ENCODE peak calls at places on chromosomes 12 and 14, in six cellular contexts. V is sigmoid colon, K is GM12892, J is esophagus muscularis mucosa, X is breast epithelium, A is suprapubic skin. D is an unnamed sample.

GRCh38 chr14:32329146-32329545 is at the start of gene AKAP6:
- DNase-seq in V (no peak), K (no peak), J (no peak), X (no peak), A (no peak), D (no peak)

GRCh38 chr14:85528882-85529585 is 910 bp upstream of the FLRT2 start:
- DNase-seq in V (no peak), K (no peak), J (no peak), X (no peak), A (no peak), D (no peak)

GRCh38 chr14:53915364-53916014 is 41.1 kb downstream of the BMP4 start:
- DNase-seq in V (no peak), K (no peak), J (no peak), X (no peak), A (no peak), D (no peak)

GRCh38 chr12:39736406-39736805 is 116.8 kb upstream of the ABCD2 start:
- DNase-seq in V (no peak), K (no peak), J (no peak), X (no peak), A (no peak), D (no peak)

GRCh38 chr12:62250671-62251608 is 9.3 kb upstream of the USP15 start:
- DNase-seq in V (no peak), K (no peak), J (no peak), X (no peak), A (no peak), D (no peak)

GRCh38 chr14:95918466-95918865 is 41.8 kb downstream of the TUNAR start:
- DNase-seq in V (no peak), K (no peak), J (no peak), X (no peak), A (peak; percentile 16), D (no peak)

GRCh38 chr12:120961604-120962486 is 16.5 kb upstream of the HNF1A start:
- DNase-seq in V (no peak), K (no peak), J (no peak), X (no peak), A (no peak), D (no peak)

GRCh38 chr14:54435500-54435981 is 5.6 kb downstream of the CNIH1 start:
- DNase-seq in V (no peak), K (no peak), J (no peak), X (no peak), A (no peak), D (no peak)

GRCh38 chr12:13104403-13104802 is 936 bp upstream of the GSG1 start:
- DNase-seq in V (no peak), K (no peak), J (peak; percentile 53), X (no peak), A (no peak), D (no peak)

GRCh38 chr12:56833780-56834179 is 70.7 kb downstream of the HSD17B6 start:
- DNase-seq in V (no peak), K (no peak), J (no peak), X (no peak), A (no peak), D (no peak)

GRCh38 chr14:60720391-60720790 is 3.8 kb downstream of the SIX4 start:
- DNase-seq in V (no peak), K (no peak), J (no peak), X (no peak), A (no peak), D (no peak)

GRCh38 chr12:71780207-71780822 is 25.7 kb downstream of the RAB21 start:
- DNase-seq in V (no peak), K (no peak), J (no peak), X (no peak), A (no peak), D (no peak)

GRCh38 chr12:83954071-83954789 is 958.4 kb downstream of the SLC6A15 start:
- DNase-seq in V (no peak), K (no peak), J (no peak), X (no peak), A (no peak), D (no peak)

GRCh38 chr12:45285717-45286116 is 69.8 kb downstream of the ANO6 start:
- DNase-seq in V (no peak), K (no peak), J (no peak), X (no peak), A (no peak), D (no peak)

GRCh38 chr12:10722502-10722904 is 620 bp downstream of the YBX3 start:
- DNase-seq in V (peak; percentile 80), K (peak; percentile 41), J (no peak), X (peak; percentile 55), A (peak; percentile 84), D (peak; percentile 50)

GRCh38 chr12:118503476-118503875 is 127.1 kb downstream of the SUDS3 start:
- DNase-seq in V (no peak), K (no peak), J (no peak), X (no peak), A (no peak), D (no peak)

GRCh38 chr12:32690927-32691326 is 11.8 kb downstream of the DNM1L start:
- DNase-seq in V (no peak), K (no peak), J (no peak), X (no peak), A (no peak), D (no peak)

GRCh38 chr12:46553266-46553665 is 180.7 kb upstream of the SLC38A2 start:
- DNase-seq in V (no peak), K (no peak), J (no peak), X (no peak), A (no peak), D (no peak)

GRCh38 chr14:89184952-89185351 is 232.1 kb downstream of the FOXN3 start:
- DNase-seq in V (no peak), K (no peak), J (peak; percentile 62), X (no peak), A (no peak), D (no peak)

GRCh38 chr14:95222870-95223398 is 65.6 kb upstream of the DICER1 start:
- DNase-seq in V (peak; percentile 28), K (no peak), J (no peak), X (no peak), A (no peak), D (no peak)

GRCh38 chr12:95820096-95820703 is 29.6 kb upstream of the NTN4 start:
- DNase-seq in V (no peak), K (no peak), J (no peak), X (no peak), A (no peak), D (no peak)

GRCh38 chr12:54929998-54930397 is 54.6 kb downstream of the TESPA1 start:
- DNase-seq in V (no peak), K (no peak), J (no peak), X (no peak), A (no peak), D (no peak)

GRCh38 chr12:70154960-70155589 is 88.2 kb upstream of the CNOT2 start:
- DNase-seq in V (no peak), K (no peak), J (no peak), X (no peak), A (no peak), D (no peak)

GRCh38 chr14:35336171-35337073 is 44.2 kb downstream of the PSMA6 start:
- DNase-seq in V (peak; percentile 98), K (no peak), J (peak; percentile 96), X (peak; percentile 89), A (peak; percentile 92), D (no peak)

GRCh38 chr12:110059651-110060000 is 11.3 kb upstream of the C12orf76 start:
- DNase-seq in V (no peak), K (no peak), J (no peak), X (no peak), A (no peak), D (no peak)

GRCh38 chr14:85444685-85445084 is 85.3 kb upstream of the FLRT2 start:
- DNase-seq in V (no peak), K (no peak), J (no peak), X (no peak), A (no peak), D (no peak)

GRCh38 chr12:68579254-68579653 is 31.4 kb upstream of the RAP1B start:
- DNase-seq in V (no peak), K (no peak), J (no peak), X (no peak), A (no peak), D (no peak)

GRCh38 chr14:104419865-104420458 is 159.6 kb upstream of the C14orf180 start:
- DNase-seq in V (no peak), K (no peak), J (peak; percentile 57), X (no peak), A (no peak), D (no peak)

GRCh38 chr12:66693901-66694513 is 15.1 kb upstream of the GRIP1 start:
- DNase-seq in V (no peak), K (peak; percentile 5), J (no peak), X (no peak), A (no peak), D (peak; percentile 10)

GRCh38 chr14:37140176-37140575 is 32.2 kb downstream of the SLC25A21 start:
- DNase-seq in V (no peak), K (no peak), J (no peak), X (no peak), A (no peak), D (no peak)

DNA sequence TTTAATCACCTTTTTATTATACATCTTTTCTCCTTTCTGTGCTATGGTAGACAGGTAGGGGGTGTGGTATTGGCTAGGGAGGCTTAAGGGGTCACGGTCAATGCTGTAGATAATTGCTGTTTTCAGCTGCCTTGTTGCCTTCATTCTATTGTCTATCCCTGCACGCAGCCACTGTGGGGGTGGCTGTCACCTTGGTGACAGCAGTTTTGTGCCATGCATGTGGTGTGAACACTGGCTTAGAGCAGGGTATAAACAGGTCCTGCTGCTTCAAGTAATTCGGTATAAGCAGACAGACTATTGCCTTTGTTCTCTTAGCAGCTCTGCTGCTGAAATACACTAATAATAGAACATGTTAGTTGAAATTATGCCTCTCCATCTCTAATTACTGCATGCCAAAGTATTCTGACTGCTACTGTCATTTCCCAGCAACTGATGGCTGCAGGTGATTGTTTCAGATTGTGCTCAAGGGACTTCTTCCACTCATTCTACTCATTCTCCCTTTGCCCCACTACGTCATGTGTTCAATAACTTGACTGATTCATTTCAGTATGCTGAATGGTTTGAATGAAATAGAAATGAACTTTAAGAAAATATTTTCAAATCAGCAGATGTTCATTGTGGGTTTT is 34.6 kb downstream of the PTPRO start:
- DNase-seq in V (no peak), K (no peak), J (no peak), X (no peak), A (no peak), D (no peak)
- TF ChIP-seq POLR2AphosphoS5 in V (no peak), K (no peak), J (no peak), X (no peak), A (no peak), D (no peak)

GRCh38 chr12:15599266-15600037 is 189.7 kb downstream of the EPS8 start:
- DNase-seq in V (no peak), K (no peak), J (no peak), X (no peak), A (no peak), D (no peak)
- TF ChIP-seq POLR2AphosphoS5 in V (no peak), K (no peak), J (peak; percentile 14), X (no peak), A (no peak), D (no peak)

GRCh38 chr12:88035271-88035906 is 6.2 kb upstream of the C12orf50 start:
- DNase-seq in V (peak; percentile 93), K (peak; percentile 68), J (peak; percentile 94), X (peak; percentile 83), A (peak; percentile 93), D (peak; percentile 67)
- TF ChIP-seq POLR2AphosphoS5 in V (peak; percentile 89), K (peak; percentile 82), J (peak; percentile 97), X (peak; percentile 67), A (no peak), D (peak; percentile 76)

DNA sequence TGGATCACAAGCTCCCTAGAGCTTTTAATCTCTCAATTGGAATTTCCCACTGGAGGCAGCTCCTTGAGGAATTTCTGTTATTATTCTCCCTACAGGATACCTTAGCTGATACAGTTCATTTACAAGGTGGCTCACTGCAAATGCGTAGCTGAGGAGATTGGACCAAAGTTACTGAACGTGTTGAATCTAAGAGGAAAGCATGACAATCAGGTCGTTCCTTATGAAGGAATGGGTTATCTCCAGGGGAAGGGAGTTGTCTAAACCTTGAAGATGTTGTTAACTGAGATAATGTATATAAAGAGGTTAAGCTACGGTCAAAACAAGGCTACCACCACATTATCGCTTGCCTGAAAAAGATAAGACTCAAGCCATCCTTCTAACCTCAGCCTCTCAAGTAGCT is 105.8 kb upstream of the TBX3 start:
- DNase-seq in V (no peak), K (no peak), J (no peak), X (no peak), A (no peak), D (no peak)
- TF ChIP-seq POLR2AphosphoS5 in V (no peak), K (no peak), J (no peak), X (no peak), A (no peak), D (no peak)

D was measured in GM12891.